ENCODE peak calls at places on chromosomes 6 and 20, in six cellular contexts. I, B, Y, C, H and L are unnamed samples.

GRCh38 chr6:134358320-134358719 is 40.4 kb upstream of the SGK1 start:
- DNase-seq in I (peak), B (peak), Y (no peak), C (no peak), H (no peak), L (no peak)

GRCh38 chr6:15421945-15422733 is 176.3 kb downstream of the JARID2 start:
- DNase-seq in I (no peak), B (no peak), Y (no peak), C (no peak), H (no peak), L (no peak)

GRCh38 chr6:126535585-126535984 is 195.7 kb downstream of the CENPW start:
- DNase-seq in I (no peak), B (no peak), Y (no peak), C (no peak), H (no peak), L (no peak)

GRCh38 chr6:33977606-33978438 is 168.1 kb downstream of the GRM4 start:
- DNase-seq in I (no peak), B (no peak), Y (no peak), C (peak), H (no peak), L (peak)

GRCh38 chr6:39189915-39190544 is 39.2 kb downstream of the KCNK5 start:
- DNase-seq in I (peak), B (peak), Y (peak), C (peak), H (no peak), L (peak)

GRCh38 chr6:3693879-3694278 is 57.6 kb downstream of the PXDC1 start:
- DNase-seq in I (no peak), B (no peak), Y (no peak), C (no peak), H (no peak), L (peak)

GRCh38 chr6:12494161-12494560 is 204.0 kb downstream of the EDN1 start:
- DNase-seq in I (no peak), B (no peak), Y (no peak), C (no peak), H (no peak), L (no peak)

GRCh38 chr6:140670013-140670412 is 1295.6 kb upstream of the CITED2 start:
- DNase-seq in I (peak), B (no peak), Y (no peak), C (no peak), H (no peak), L (no peak)

GRCh38 chr6:31352497-31353368 is 4.2 kb downstream of the HLA-B start:
- DNase-seq in I (no peak), B (no peak), Y (no peak), C (no peak), H (no peak), L (no peak)

GRCh38 chr20:53773792-53774371 is 180.2 kb upstream of the ZNF217 start:
- DNase-seq in I (peak), B (peak), Y (no peak), C (no peak), H (peak), L (no peak)

GRCh38 chr20:5033566-5033965 is 32.3 kb upstream of the SLC23A2 start:
- DNase-seq in I (peak), B (no peak), Y (no peak), C (no peak), H (no peak), L (no peak)

GRCh38 chr20:44714701-44715494 is at the start of gene CCN5:
- DNase-seq in I (peak), B (peak), Y (peak), C (peak), H (peak), L (peak)

GRCh38 chr6:122734529-122735203 is 44.9 kb upstream of the FABP7 start:
- DNase-seq in I (no peak), B (no peak), Y (no peak), C (no peak), H (no peak), L (no peak)

GRCh38 chr20:44603327-44603726 is 20.9 kb downstream of the PKIG start:
- DNase-seq in I (no peak), B (no peak), Y (no peak), C (no peak), H (no peak), L (no peak)

GRCh38 chr6:18693923-18694322 is 306.8 kb downstream of the RNF144B start:
- DNase-seq in I (no peak), B (no peak), Y (no peak), C (no peak), H (no peak), L (no peak)

GRCh38 chr6:106527979-106528378 is 101.3 kb downstream of the RTN4IP1 start:
- DNase-seq in I (peak), B (no peak), Y (no peak), C (no peak), H (peak), L (no peak)

GRCh38 chr6:7787137-7787575 is 61.3 kb downstream of the BMP6 start:
- DNase-seq in I (peak), B (peak), Y (no peak), C (no peak), H (no peak), L (no peak)

GRCh38 chr20:59004763-59005522 is 2.1 kb downstream of the CTSZ start:
- DNase-seq in I (no peak), B (no peak), Y (peak), C (peak), H (no peak), L (no peak)

GRCh38 chr20:63703471-63703975 is 4.3 kb downstream of the ARFRP1 start:
- DNase-seq in I (no peak), B (no peak), Y (no peak), C (peak), H (no peak), L (no peak)

GRCh38 chr6:116313377-116313776 is 33.6 kb upstream of the TSPYL1 start:
- DNase-seq in I (peak), B (no peak), Y (no peak), C (no peak), H (no peak), L (no peak)

GRCh38 chr6:31007694-31008093 is 2.6 kb upstream of the MUC22 start:
- DNase-seq in I (peak), B (peak), Y (no peak), C (no peak), H (no peak), L (no peak)

GRCh38 chr6:41247288-41247865 is 19.2 kb downstream of the TREML4 start:
- DNase-seq in I (no peak), B (no peak), Y (no peak), C (no peak), H (no peak), L (no peak)

GRCh38 chr6:2876210-2877056 is 26.7 kb downstream of the SERPINB9 start:
- DNase-seq in I (peak), B (peak), Y (peak), C (peak), H (peak), L (no peak)

GRCh38 chr6:158500016-158500735 is 59.7 kb upstream of the TMEM181 start:
- DNase-seq in I (peak), B (no peak), Y (no peak), C (no peak), H (no peak), L (no peak)

GRCh38 chr20:1964659-1965405 is 29.0 kb downstream of the PDYN start:
- DNase-seq in I (no peak), B (peak), Y (no peak), C (no peak), H (no peak), L (no peak)

GRCh38 chr6:144653885-144654505 is 368.9 kb downstream of the UTRN start:
- DNase-seq in I (no peak), B (no peak), Y (no peak), C (no peak), H (no peak), L (no peak)

GRCh38 chr6:26197736-26198625 is 110.8 kb downstream of the HFE start:
- DNase-seq in I (peak), B (peak), Y (no peak), C (no peak), H (peak), L (no peak)
- TF ChIP-seq CTCF in I (no peak), B (no peak), Y (no peak), C (no peak), H (no peak), L (no peak)

GRCh38 chr6:37536462-37537225 is 37.0 kb upstream of the CCDC167 start:
- DNase-seq in I (no peak), B (no peak), Y (no peak), C (no peak), H (no peak), L (no peak)
- H3K4me3 ChIP-seq in I (no peak), B (peak), Y (peak), C (no peak), H (no peak), L (peak)

DNA sequence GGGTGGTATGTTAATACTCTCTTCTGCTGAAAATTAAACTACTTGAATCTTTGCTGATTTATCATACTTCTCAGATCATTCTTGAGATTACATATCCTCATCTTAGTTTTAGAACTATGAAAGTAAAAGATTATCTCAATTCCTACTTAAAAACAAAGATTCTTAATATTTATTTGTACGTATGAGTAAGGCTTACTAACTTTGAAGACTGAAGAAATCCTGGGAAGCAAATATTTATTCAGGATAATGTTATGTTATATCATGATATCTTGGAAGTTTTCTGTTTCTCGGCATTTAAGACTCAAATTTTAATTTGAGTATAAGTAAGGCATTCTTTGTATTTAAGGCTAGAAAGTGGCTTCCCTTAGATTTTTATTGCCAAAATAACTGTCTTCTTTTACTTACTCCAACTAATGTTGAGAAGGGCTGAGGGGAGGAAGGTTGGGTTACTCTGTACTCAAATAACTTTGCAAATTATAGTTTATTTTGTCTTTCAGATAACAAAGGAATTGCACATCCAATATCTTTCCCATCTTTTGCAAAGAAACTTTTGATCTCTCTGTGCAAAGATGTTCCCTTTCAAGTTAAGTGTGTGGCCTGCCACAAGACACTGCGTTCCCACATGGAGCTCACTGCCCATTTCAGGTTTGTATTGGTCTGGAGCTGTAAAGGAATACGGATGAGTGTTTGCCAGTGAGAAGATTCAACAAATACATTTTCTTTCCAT is 30.5 kb upstream of the BAG2 start:
- DNase-seq in I (no peak), B (no peak), Y (no peak), C (no peak), H (no peak), L (no peak)
- H3K27ac ChIP-seq in I (no peak), B (no peak), Y (no peak), C (no peak), H (no peak), L (no peak)

GRCh38 chr20:21027569-21027968 is 78.6 kb downstream of the LINC00237 start:
- DNase-seq in I (no peak), B (peak), Y (no peak), C (no peak), H (peak), L (no peak)
- TF ChIP-seq CTCF in I (no peak), B (no peak), Y (no peak), C (no peak), H (no peak), L (no peak)

GRCh38 chr6:6753301-6753700 is 164.8 kb downstream of the LY86 start:
- DNase-seq in I (no peak), B (no peak), Y (no peak), C (no peak), H (no peak), L (no peak)

GRCh38 chr6:6760054-6760453 is 171.5 kb downstream of the LY86 start:
- DNase-seq in I (no peak), B (no peak), Y (no peak), C (no peak), H (no peak), L (no peak)

GRCh38 chr6:6758546-6758914 is 170.0 kb downstream of the LY86 start:
- DNase-seq in I (no peak), B (no peak), Y (no peak), C (no peak), H (no peak), L (no peak)

GRCh38 chr6:6764764-6765434 is 176.4 kb downstream of the LY86 start:
- DNase-seq in I (no peak), B (no peak), Y (no peak), C (no peak), H (no peak), L (no peak)

GRCh38 chr6:6758915-6759654 is 170.6 kb downstream of the LY86 start:
- DNase-seq in I (peak), B (peak), Y (no peak), C (peak), H (peak), L (no peak)
- H3K4me3 ChIP-seq in I (no peak), B (no peak), Y (peak), C (peak), H (no peak), L (peak)